ENCODE peak calls at places on chromosomes 11 and 22, in seven cellular contexts. O is T follicular helper cell; P is GM13976; J is non-pigmented ciliary epithelial cell; K is uterus; N is pancreas; R is CD4-positive, alpha-beta T cell. T is an unnamed sample.

GRCh38 chr11:12628322-12628721 is 45.9 kb upstream of the TEAD1 start:
- DNase-seq in O (no peak), P (no peak), J (no peak), K (no peak), N (peak), R (no peak), T (no peak)

GRCh38 chr11:44568706-44569473 is 3.4 kb downstream of the CD82 start:
- DNase-seq in O (peak), P (peak), J (peak), K (peak), N (peak), R (peak), T (peak)

GRCh38 chr22:37267128-37267587 is 15.2 kb upstream of the CYTH4 start:
- DNase-seq in O (peak), P (peak), J (no peak), K (no peak), N (no peak), R (peak), T (no peak)

GRCh38 chr11:12219732-12220131 is 109.3 kb downstream of the MICAL2 start:
- DNase-seq in O (no peak), P (no peak), J (no peak), K (no peak), N (no peak), R (no peak), T (no peak)

GRCh38 chr11:79173615-79174014 is 267.2 kb downstream of the TENM4 start:
- DNase-seq in O (no peak), P (no peak), J (peak), K (no peak), N (no peak), R (no peak), T (no peak)

GRCh38 chr22:26481694-26482093 is 1.9 kb downstream of the HPS4 start:
- DNase-seq in O (no peak), P (no peak), J (no peak), K (no peak), N (no peak), R (no peak), T (no peak)

GRCh38 chr11:288328-289144 is at the start of gene PGGHG:
- DNase-seq in O (no peak), P (peak), J (no peak), K (peak), N (peak), R (peak), T (peak)

GRCh38 chr11:116710762-116711161 is 62.0 kb downstream of the BUD13 start:
- DNase-seq in O (no peak), P (no peak), J (no peak), K (no peak), N (no peak), R (no peak), T (no peak)

GRCh38 chr11:12199231-12199948 is 89.0 kb downstream of the MICAL2 start:
- DNase-seq in O (no peak), P (no peak), J (no peak), K (no peak), N (no peak), R (no peak), T (no peak)

GRCh38 chr11:113867843-113868503 is 7.4 kb downstream of the USP28 start:
- DNase-seq in O (no peak), P (no peak), J (no peak), K (no peak), N (no peak), R (no peak), T (no peak)

GRCh38 chr11:79520086-79520485 is 79.3 kb upstream of the TENM4 start:
- DNase-seq in O (no peak), P (no peak), J (no peak), K (no peak), N (no peak), R (no peak), T (no peak)

GRCh38 chr11:112310867-112311266 is 50.2 kb upstream of the PLET1 start:
- DNase-seq in O (no peak), P (no peak), J (no peak), K (no peak), N (no peak), R (no peak), T (no peak)

GRCh38 chr11:693415-693831 is 1.6 kb downstream of the DEAF1 start:
- DNase-seq in O (no peak), P (no peak), J (no peak), K (no peak), N (no peak), R (no peak), T (no peak)

GRCh38 chr11:69943506-69943905 is 124.3 kb upstream of the FGF3 start:
- DNase-seq in O (no peak), P (no peak), J (no peak), K (no peak), N (no peak), R (no peak), T (no peak)

GRCh38 chr22:20576445-20576816 is 69.0 kb downstream of the MED15 start:
- DNase-seq in O (no peak), P (no peak), J (no peak), K (no peak), N (no peak), R (no peak), T (no peak)

GRCh38 chr11:120179071-120179672 is 31.7 kb upstream of the OAF start:
- DNase-seq in O (no peak), P (peak), J (no peak), K (peak), N (peak), R (no peak), T (no peak)

GRCh38 chr11:11843233-11843632 is 1.5 kb downstream of the USP47 start:
- DNase-seq in O (no peak), P (peak), J (peak), K (no peak), N (no peak), R (no peak), T (peak)

GRCh38 chr11:121841487-121842167 is 274.4 kb downstream of the BLID start:
- DNase-seq in O (no peak), P (no peak), J (peak), K (no peak), N (no peak), R (no peak), T (no peak)

GRCh38 chr11:79973701-79974626 is 533.1 kb upstream of the TENM4 start:
- DNase-seq in O (no peak), P (no peak), J (no peak), K (no peak), N (no peak), R (no peak), T (no peak)

GRCh38 chr11:111607751-111608150 is 5.5 kb downstream of the SIK2 start:
- DNase-seq in O (no peak), P (no peak), J (no peak), K (no peak), N (no peak), R (no peak), T (no peak)

GRCh38 chr11:574632-575323 is 1.5 kb upstream of the PHRF1 start:
- DNase-seq in O (no peak), P (no peak), J (no peak), K (no peak), N (no peak), R (no peak), T (no peak)

GRCh38 chr22:19717691-19718254 is 3.5 kb downstream of the SEPTIN5 start:
- DNase-seq in O (peak), P (peak), J (no peak), K (peak), N (peak), R (peak), T (peak)

GRCh38 chr11:17845431-17845881 is 110.9 kb downstream of the KCNC1 start:
- DNase-seq in O (no peak), P (no peak), J (peak), K (no peak), N (no peak), R (no peak), T (no peak)

GRCh38 chr11:99952816-99953215 is 734.3 kb upstream of the ARHGAP42 start:
- DNase-seq in O (no peak), P (no peak), J (peak), K (no peak), N (no peak), R (no peak), T (no peak)

GRCh38 chr11:83572521-83572920 is 286.4 kb upstream of the CCDC90B start:
- DNase-seq in O (no peak), P (no peak), J (no peak), K (no peak), N (no peak), R (no peak), T (no peak)

GRCh38 chr11:134124660-134125451 is 56.0 kb downstream of the JAM3 start:
- DNase-seq in O (peak), P (no peak), J (no peak), K (no peak), N (peak), R (no peak), T (no peak)

GRCh38 chr11:2325719-2326118 is 23.9 kb downstream of the TSPAN32 start:
- DNase-seq in O (no peak), P (no peak), J (no peak), K (no peak), N (peak), R (no peak), T (peak)

GRCh38 chr11:69380921-69381581 is 87.1 kb downstream of the MYEOV start:
- DNase-seq in O (no peak), P (no peak), J (no peak), K (no peak), N (no peak), R (no peak), T (no peak)

GRCh38 chr11:134639586-134640330 is 227.7 kb upstream of the B3GAT1 start:
- DNase-seq in O (no peak), P (no peak), J (no peak), K (no peak), N (no peak), R (no peak), T (peak)

GRCh38 chr11:40302669-40303068 is 1156.8 kb downstream of the LRRC4C start:
- DNase-seq in O (no peak), P (no peak), J (peak), K (no peak), N (no peak), R (no peak), T (no peak)

GRCh38 chr11:118572914-118573550 is 823 bp downstream of the ARCN1 start:
- DNase-seq in O (no peak), P (peak), J (no peak), K (no peak), N (no peak), R (peak), T (peak)

GRCh38 chr11:76835030-76835429 is 25.7 kb upstream of the ACER3 start:
- DNase-seq in O (no peak), P (no peak), J (no peak), K (no peak), N (no peak), R (no peak), T (no peak)

T was measured in LoVo.